ENCODE peak calls at places on chromosomes 1 and 21, in five cellular contexts. O, I, M, E and P are unnamed samples.

GRCh38 chr1:165914136-165914798 is 86.9 kb downstream of the UCK2 start:
- DNase-seq in I (peak), M (peak), E (peak), O (no peak), P (peak)

GRCh38 chr1:20202166-20202565 is 15.8 kb upstream of the PLA2G2C start:
- DNase-seq in O (no peak), M (no peak), E (no peak), I (no peak), P (no peak)

GRCh38 chr1:201014816-201015200 is 8.7 kb downstream of the KIF21B start:
- DNase-seq in M (no peak), O (no peak), E (no peak), I (no peak), P (no peak)

GRCh38 chr1:154862927-154863701 is 7.0 kb downstream of the KCNN3 start:
- DNase-seq in E (no peak), I (no peak), M (no peak), O (no peak), P (no peak)

GRCh38 chr1:81679972-81680371 is 120.8 kb upstream of the ADGRL2 start:
- DNase-seq in M (peak), E (no peak), I (no peak), O (no peak), P (no peak)

GRCh38 chr1:32872189-32872898 is 1.6 kb upstream of the FNDC5 start:
- DNase-seq in O (no peak), I (peak), M (peak), E (peak), P (peak)

GRCh38 chr1:63557365-63557987 is 34.2 kb downstream of the EFCAB7 start:
- DNase-seq in I (no peak), M (no peak), E (no peak), O (no peak), P (peak)

GRCh38 chr1:145982010-145982723 is 14.2 kb downstream of the TXNIP start:
- DNase-seq in E (peak), I (no peak), M (peak), O (no peak), P (no peak)

GRCh38 chr1:163173121-163173520 is 29.6 kb downstream of the RGS5 start:
- DNase-seq in E (no peak), M (no peak), O (no peak), I (no peak), P (no peak)

GRCh38 chr1:51567653-51568052 is 48.6 kb upstream of the EPS15 start:
- DNase-seq in I (no peak), O (no peak), M (no peak), E (no peak), P (no peak)

GRCh38 chr1:26161408-26162219 is 2.7 kb downstream of the FAM110D start:
- DNase-seq in M (peak), O (peak), I (peak), E (no peak), P (peak)

GRCh38 chr1:4055677-4055967 is 155.6 kb upstream of the C1orf174 start:
- DNase-seq in O (no peak), M (no peak), E (no peak), I (no peak), P (no peak)

GRCh38 chr1:33429846-33430750 is 797 bp downstream of the PHC2 start:
- DNase-seq in I (no peak), M (peak), O (no peak), E (peak), P (peak)

GRCh38 chr1:118338991-118339390 is 154.0 kb upstream of the SPAG17 start:
- DNase-seq in M (no peak), E (no peak), O (no peak), I (no peak), P (no peak)

GRCh38 chr21:32472890-32473765 is 60.6 kb downstream of the EVA1C start:
- DNase-seq in M (no peak), E (no peak), O (no peak), I (no peak), P (no peak)

GRCh38 chr1:183719976-183720497 is 66.9 kb upstream of the APOBEC4 start:
- DNase-seq in I (no peak), O (no peak), M (no peak), E (no peak), P (no peak)

GRCh38 chr1:97712980-97713379 is 207.9 kb downstream of the DPYD start:
- DNase-seq in O (no peak), M (no peak), I (no peak), E (no peak), P (no peak)

GRCh38 chr1:101820080-101820479 is 176.6 kb downstream of the OLFM3 start:
- DNase-seq in E (no peak), M (no peak), I (no peak), O (no peak), P (no peak)

GRCh38 chr1:70353641-70354331 is 736 bp downstream of the ANKRD13C start:
- DNase-seq in M (no peak), O (no peak), E (no peak), I (peak), P (no peak)

GRCh38 chr1:173417563-173417962 is 59.6 kb upstream of the PRDX6 start:
- DNase-seq in E (no peak), M (no peak), I (no peak), O (no peak), P (no peak)

GRCh38 chr1:182595641-182596240 is 6.7 kb upstream of the RNASEL start:
- DNase-seq in I (peak), E (peak), M (peak), O (peak), P (peak)

GRCh38 chr1:217528271-217528670 is 102.6 kb downstream of the GPATCH2 start:
- DNase-seq in E (no peak), O (no peak), I (no peak), M (no peak), P (no peak)

GRCh38 chr1:150619576-150620509 is 9.6 kb downstream of the ENSA start:
- DNase-seq in I (no peak), M (no peak), E (no peak), O (no peak), P (no peak)

GRCh38 chr1:46687910-46688509 is 16.4 kb downstream of the TEX38 start:
- DNase-seq in E (no peak), I (no peak), O (no peak), M (no peak), P (no peak)

GRCh38 chr1:19120070-19120469 is 90.0 kb downstream of the UBR4 start:
- DNase-seq in I (no peak), M (peak), E (no peak), O (no peak), P (no peak)

GRCh38 chr1:219883400-219884332 is 44.7 kb downstream of the SLC30A10 start:
- DNase-seq in I (no peak), M (no peak), E (no peak), O (no peak), P (no peak)

GRCh38 chr1:28144203-28145135 is 32.0 kb downstream of the PTAFR start:
- DNase-seq in E (no peak), O (no peak), M (no peak), I (no peak), P (no peak)

GRCh38 chr1:53328490-53329182 is 766 bp upstream of the LRP8 start:
- DNase-seq in O (no peak), E (no peak), M (no peak), I (peak), P (no peak)

GRCh38 chr1:28602536-28603439 is 10.7 kb downstream of the RAB42 start:
- DNase-seq in O (no peak), I (no peak), E (peak), M (peak), P (no peak)

GRCh38 chr1:119004781-119005180 is 16.6 kb upstream of the TBX15 start:
- DNase-seq in O (no peak), E (no peak), I (no peak), M (no peak), P (no peak)

GRCh38 chr1:43582162-43582566 is 51.5 kb downstream of the PTPRF start:
- DNase-seq in E (no peak), O (no peak), M (peak), I (peak), P (no peak)

GRCh38 chr21:45543710-45544448 is 1.6 kb upstream of the SLC19A1 start:
- DNase-seq in O (no peak), I (peak), M (peak), E (peak), P (no peak)

GRCh38 chr1:177937931-177938330 is 31.9 kb downstream of the SEC16B start:
- DNase-seq in I (no peak), M (no peak), O (no peak), E (no peak), P (no peak)

GRCh38 chr21:34523019-34523418 is 11.0 kb upstream of the KCNE1 start:
- DNase-seq in M (peak), E (no peak), I (no peak), O (no peak), P (no peak)

GRCh38 chr1:212689196-212689710 is 10.4 kb downstream of the BATF3 start:
- DNase-seq in E (no peak), M (no peak), I (no peak), O (no peak), P (no peak)

GRCh38 chr1:171441278-171441677 is 44.1 kb upstream of the PRRC2C start:
- DNase-seq in O (no peak), I (no peak), M (no peak), E (no peak), P (no peak)

GRCh38 chr1:37147397-37147831 is 113.1 kb upstream of the GRIK3 start:
- DNase-seq in O (no peak), I (no peak), E (no peak), M (no peak), P (no peak)

GRCh38 chr1:68511254-68511653 is 14.4 kb upstream of the DEPDC1 start:
- DNase-seq in O (no peak), E (no peak), M (no peak), I (no peak), P (no peak)